ENCODE peak calls at places on chromosomes 5 and 9, in seven cellular contexts. J, F, A, M, U, H and T are unnamed samples.

GRCh38 chr9:28832168-28832567 is 1258.9 kb upstream of the C9orf72 start:
- DNase-seq in J (no peak), F (no peak), A (no peak), M (no peak), U (no peak), H (no peak), T (no peak)

GRCh38 chr9:88892729-88893128 is 98.5 kb upstream of the S1PR3 start:
- DNase-seq in J (peak), F (no peak), A (no peak), M (no peak), U (no peak), H (no peak), T (no peak)

GRCh38 chr5:39373797-39374196 is 9.5 kb upstream of the C9 start:
- DNase-seq in J (no peak), F (no peak), A (no peak), M (no peak), U (no peak), H (no peak), T (no peak)

GRCh38 chr5:64767959-64768357 is 533 bp downstream of the SREK1IP1 start:
- DNase-seq in J (no peak), F (no peak), A (no peak), M (no peak), U (peak), H (no peak), T (no peak)

GRCh38 chr5:34483442-34484033 is 172.6 kb upstream of the RAI14 start:
- DNase-seq in J (no peak), F (no peak), A (no peak), M (no peak), U (no peak), H (no peak), T (no peak)

GRCh38 chr5:59503223-59503622 is 390.3 kb downstream of the PDE4D start:
- DNase-seq in J (no peak), F (no peak), A (no peak), M (no peak), U (no peak), H (no peak), T (no peak)

GRCh38 chr5:106876665-106877194 is 794.0 kb downstream of the EFNA5 start:
- DNase-seq in J (no peak), F (no peak), A (no peak), M (no peak), U (peak), H (peak), T (no peak)

GRCh38 chr9:122382901-122383850 is 12.4 kb downstream of the PTGS1 start:
- DNase-seq in J (no peak), F (peak), A (peak), M (peak), U (no peak), H (no peak), T (no peak)

GRCh38 chr9:35180801-35181200 is 19.0 kb downstream of the UNC13B start:
- DNase-seq in J (no peak), F (no peak), A (no peak), M (no peak), U (no peak), H (no peak), T (no peak)

GRCh38 chr9:80690340-80690939 is 998.9 kb downstream of the TLE1 start:
- DNase-seq in J (no peak), F (peak), A (no peak), M (no peak), U (no peak), H (peak), T (no peak)

GRCh38 chr9:137759117-137759516 is 118.5 kb upstream of the CACNA1B start:
- DNase-seq in J (no peak), F (no peak), A (no peak), M (no peak), U (no peak), H (no peak), T (no peak)

GRCh38 chr5:76855961-76856360 is 6.1 kb downstream of the S100Z start:
- DNase-seq in J (no peak), F (no peak), A (no peak), M (no peak), U (no peak), H (peak), T (no peak)

GRCh38 chr5:120479066-120479465 is 15.0 kb downstream of the PRR16 start:
- DNase-seq in J (no peak), F (peak), A (no peak), M (no peak), U (no peak), H (no peak), T (no peak)

GRCh38 chr9:21796768-21797167 is 5.7 kb upstream of the MTAP start:
- DNase-seq in J (no peak), F (peak), A (no peak), M (no peak), U (no peak), H (no peak), T (no peak)

GRCh38 chr5:164235176-164235914 is 729.9 kb downstream of the MAT2B start:
- DNase-seq in J (no peak), F (peak), A (no peak), M (peak), U (no peak), H (no peak), T (no peak)

GRCh38 chr5:144207875-144208444 is 37.3 kb downstream of the KCTD16 start:
- DNase-seq in J (no peak), F (peak), A (no peak), M (no peak), U (no peak), H (no peak), T (no peak)

GRCh38 chr5:137838976-137839375 is 28.7 kb upstream of the MYOT start:
- DNase-seq in J (no peak), F (no peak), A (no peak), M (no peak), U (no peak), H (no peak), T (no peak)

GRCh38 chr5:116424951-116425350 is 149.7 kb downstream of the SEMA6A start:
- DNase-seq in J (no peak), F (no peak), A (no peak), M (no peak), U (no peak), H (no peak), T (no peak)

GRCh38 chr5:76715734-76716455 is at the start of gene F2R:
- DNase-seq in J (peak), F (peak), A (no peak), M (peak), U (peak), H (no peak), T (peak)

GRCh38 chr5:91283326-91283725 is 99.8 kb downstream of the ARRDC3 start:
- DNase-seq in J (no peak), F (no peak), A (no peak), M (no peak), U (no peak), H (no peak), T (no peak)

GRCh38 chr9:116467740-116468351 is 219.3 kb upstream of the TRIM32 start:
- DNase-seq in J (no peak), F (no peak), A (no peak), M (no peak), U (no peak), H (no peak), T (no peak)

GRCh38 chr9:136700309-136700708 is 12.1 kb upstream of the DIPK1B start:
- DNase-seq in J (no peak), F (peak), A (no peak), M (no peak), U (no peak), H (no peak), T (no peak)

GRCh38 chr5:82106806-82107205 is 135.0 kb downstream of the ATG10 start:
- DNase-seq in J (no peak), F (no peak), A (no peak), M (no peak), U (no peak), H (no peak), T (no peak)

GRCh38 chr5:120344181-120344580 is 119.9 kb upstream of the PRR16 start:
- DNase-seq in J (no peak), F (no peak), A (no peak), M (no peak), U (no peak), H (no peak), T (no peak)

GRCh38 chr5:179873176-179873575 is 14.6 kb upstream of the MRNIP start:
- DNase-seq in J (no peak), F (no peak), A (peak), M (no peak), U (no peak), H (no peak), T (no peak)

GRCh38 chr9:73083519-73083918 is 68.1 kb upstream of the ANXA1 start:
- DNase-seq in J (no peak), F (no peak), A (no peak), M (no peak), U (no peak), H (no peak), T (no peak)

GRCh38 chr5:122751293-122751753 is 23.6 kb upstream of the SNX2 start:
- DNase-seq in J (no peak), F (peak), A (no peak), M (peak), U (peak), H (no peak), T (peak)

GRCh38 chr5:97998946-97999345 is 774.5 kb upstream of the RGMB start:
- DNase-seq in J (no peak), F (peak), A (no peak), M (no peak), U (no peak), H (no peak), T (no peak)

GRCh38 chr9:107309271-107309670 is 26.2 kb downstream of the RAD23B start:
- DNase-seq in J (no peak), F (no peak), A (no peak), M (no peak), U (no peak), H (no peak), T (no peak)

GRCh38 chr5:38796000-38796738 is 49.6 kb upstream of the OSMR start:
- DNase-seq in J (peak), F (peak), A (no peak), M (no peak), U (no peak), H (no peak), T (no peak)

GRCh38 chr5:58360794-58361193 is 99.1 kb downstream of the PLK2 start:
- DNase-seq in J (no peak), F (no peak), A (no peak), M (no peak), U (no peak), H (no peak), T (no peak)

GRCh38 chr9:137960496-137960895 is 82.9 kb downstream of the CACNA1B start:
- DNase-seq in J (no peak), F (no peak), A (no peak), M (no peak), U (peak), H (no peak), T (peak)

GRCh38 chr5:162139190-162139589 is 71.6 kb downstream of the GABRG2 start:
- DNase-seq in J (no peak), F (no peak), A (no peak), M (no peak), U (no peak), H (no peak), T (no peak)

GRCh38 chr5:93057311-93057710 is 523.7 kb downstream of the NR2F1-AS1 start:
- DNase-seq in J (no peak), F (no peak), A (no peak), M (no peak), U (no peak), H (no peak), T (no peak)

GRCh38 chr5:93055971-93056370 is 525.0 kb downstream of the NR2F1-AS1 start:
- DNase-seq in J (no peak), F (no peak), A (no peak), M (no peak), U (no peak), H (no peak), T (no peak)

GRCh38 chr5:93053825-93054224 is 527.2 kb downstream of the NR2F1-AS1 start:
- DNase-seq in J (no peak), F (peak), A (no peak), M (no peak), U (no peak), H (no peak), T (no peak)

GRCh38 chr5:93054424-93055165 is 526.4 kb downstream of the NR2F1-AS1 start:
- DNase-seq in J (no peak), F (peak), A (no peak), M (no peak), U (no peak), H (peak), T (no peak)

GRCh38 chr5:93055556-93055955 is 525.5 kb downstream of the NR2F1-AS1 start:
- DNase-seq in J (no peak), F (no peak), A (no peak), M (no peak), U (no peak), H (no peak), T (no peak)
- TF ChIP-seq CTCF in J (no peak), F (no peak), A (no peak), M (no peak), U (no peak), H (no peak), T (no peak)

DNA sequence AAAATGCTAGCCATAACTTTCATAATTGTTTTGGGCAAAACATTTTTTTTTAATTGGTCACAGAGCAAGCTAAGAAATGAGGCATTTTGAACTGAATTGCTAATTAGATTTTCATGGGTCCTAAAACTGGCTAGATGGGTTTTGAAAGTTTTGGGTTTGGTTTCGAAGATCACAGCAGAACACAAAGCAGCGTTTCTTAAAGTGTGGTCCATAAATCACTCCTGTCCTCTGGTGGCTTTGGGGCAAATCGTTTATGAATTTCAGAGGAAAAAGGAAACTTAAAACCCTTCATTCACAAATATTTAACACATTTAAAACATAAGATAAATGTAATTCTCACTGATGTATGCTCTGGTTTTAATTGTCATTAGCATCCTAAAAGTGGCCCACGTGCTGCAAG is 503.7 kb downstream of the SPATA31D1 start:
- DNase-seq in J (no peak), F (peak), A (no peak), M (no peak), U (no peak), H (no peak), T (no peak)
- TF ChIP-seq CTCF in J (no peak), F (peak), A (peak), M (no peak), U (no peak), H (no peak), T (no peak)

GRCh38 chr5:149474198-149474597 is 77.0 kb downstream of the CSNK1A1 start:
- DNase-seq in J (no peak), F (no peak), A (no peak), M (peak), U (no peak), H (no peak), T (no peak)
- TF ChIP-seq CTCF in J (no peak), F (no peak), A (no peak), M (no peak), U (no peak), H (no peak), T (no peak)

DNA sequence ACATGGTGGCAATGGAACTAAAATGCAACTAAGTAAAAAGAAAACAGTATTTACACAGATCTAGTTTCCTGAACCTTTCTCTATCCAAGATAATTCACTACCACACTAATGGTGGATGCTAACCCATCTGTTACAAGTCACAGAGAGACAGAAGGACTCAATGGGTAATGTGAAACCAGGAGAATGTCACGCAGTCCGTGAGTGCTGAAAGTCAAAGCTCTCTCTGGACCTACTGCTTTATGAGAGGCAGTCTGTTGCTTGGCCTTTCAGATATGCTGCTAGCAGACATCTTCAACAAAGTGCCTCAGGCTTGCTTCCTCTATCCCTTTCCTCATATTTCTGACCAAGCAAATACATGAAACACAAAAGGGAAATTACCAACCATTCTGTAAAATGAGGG is 69.0 kb upstream of the GLRX start:
- DNase-seq in J (no peak), F (no peak), A (no peak), M (no peak), U (no peak), H (no peak), T (no peak)
- TF ChIP-seq CTCF in J (no peak), F (no peak), A (no peak), M (no peak), U (no peak), H (no peak), T (no peak)

DNA sequence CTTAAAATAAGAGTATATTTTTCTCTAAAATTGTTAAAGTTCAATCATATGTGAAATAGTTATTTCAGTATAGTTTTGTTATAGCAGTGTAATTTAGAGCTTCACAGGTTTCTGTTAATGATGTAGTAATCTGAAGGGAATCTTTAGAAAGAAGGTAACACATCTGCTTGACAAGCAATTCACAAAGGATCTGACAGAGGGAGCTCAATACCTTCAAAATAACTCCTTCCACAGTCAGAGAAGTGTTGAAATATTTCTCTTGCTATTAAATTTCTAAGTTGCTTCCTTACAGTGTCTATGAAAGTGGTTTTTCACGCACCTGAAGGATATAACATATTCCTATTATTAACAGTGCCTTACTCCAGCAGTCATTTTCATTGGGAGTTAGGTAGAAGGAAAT is 44.9 kb downstream of the SLC25A51 start:
- DNase-seq in J (no peak), F (peak), A (no peak), M (peak), U (no peak), H (peak), T (no peak)
- TF ChIP-seq CTCF in J (no peak), F (peak), A (peak), M (peak), U (no peak), H (peak), T (no peak)

GRCh38 chr9:109198736-109199384 is 31.8 kb upstream of the FRRS1L start:
- DNase-seq in J (no peak), F (no peak), A (no peak), M (no peak), U (no peak), H (no peak), T (no peak)
- TF ChIP-seq CTCF in J (no peak), F (no peak), A (peak), M (no peak), U (peak), H (no peak), T (no peak)

DNA sequence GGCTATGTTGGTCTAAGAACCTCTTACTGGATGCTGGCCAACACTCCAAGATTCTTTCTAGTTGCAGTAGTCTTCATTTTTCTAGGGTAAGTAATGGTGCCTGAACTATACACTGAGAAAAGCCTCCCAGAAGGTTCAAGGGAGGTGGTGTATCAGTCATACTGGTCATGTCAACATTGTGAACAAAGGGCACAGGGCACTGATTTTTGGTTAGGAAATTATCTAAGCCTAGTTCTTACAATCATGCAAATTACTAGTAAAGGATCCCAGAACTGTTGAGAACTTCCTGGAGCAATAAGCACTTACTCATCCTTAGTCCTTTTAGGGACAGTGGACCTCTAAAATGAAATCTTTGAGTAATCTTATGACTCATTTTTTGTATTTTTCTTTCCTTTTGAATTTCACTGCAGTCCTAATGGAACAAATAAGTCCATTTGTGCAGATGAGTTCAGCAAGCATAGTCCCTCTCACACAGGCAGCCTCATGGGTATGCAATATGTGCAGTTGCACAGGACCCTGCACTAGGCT is 21.1 kb upstream of the CDC42SE2 start:
- DNase-seq in J (no peak), F (peak), A (no peak), M (peak), U (no peak), H (no peak), T (no peak)
- TF ChIP-seq CTCF in J (no peak), F (no peak), A (no peak), M (no peak), U (no peak), H (no peak), T (no peak)